ENCODE peak calls at places on chromosomes 11 and 22, in eight cellular contexts. U is foreskin fibroblast; R is adrenal gland; F is choroid plexus epithelial cell; D is CD8-positive, alpha-beta memory T cell; S is breast epithelium; J is astrocyte of the spinal cord; L is GM23248. T is an unnamed sample.

GRCh38 chr11:75338516-75339218 is 12.8 kb downstream of the ARRB1 start:
- DNase-seq in R (no peak), F (peak; percentile 73), J (no peak), S (no peak), U (peak; percentile 74), D (no peak), L (peak; percentile 82), T (no peak)

GRCh38 chr11:59668188-59668949 is 468 bp downstream of the PATL1 start:
- DNase-seq in J (peak; percentile 34), U (peak; percentile 63), S (peak; percentile 65), R (peak; percentile 83), D (no peak), L (peak; percentile 77), F (peak; percentile 55), T (peak; percentile 21)

GRCh38 chr22:25111579-25112517 is 87.8 kb upstream of the CRYBB3 start:
- DNase-seq in J (no peak), R (peak; percentile 69), D (no peak), S (peak; percentile 78), L (peak; percentile 7), U (peak; percentile 11), F (no peak), T (no peak)

GRCh38 chr11:86438685-86439084 is 64.0 kb downstream of the CCDC81 start:
- DNase-seq in S (no peak), R (no peak), J (peak; percentile 60), D (no peak), L (no peak), F (peak; percentile 59), U (peak; percentile 56), T (no peak)

GRCh38 chr22:20508815-20509271 is 1.4 kb downstream of the MED15 start:
- DNase-seq in F (no peak), L (peak; percentile 46), R (no peak), U (peak; percentile 30), S (no peak), J (no peak), D (no peak), T (no peak)

GRCh38 chr11:126186708-126187481 is 24.6 kb downstream of the RPUSD4 start:
- DNase-seq in R (no peak), F (no peak), S (no peak), D (no peak), U (peak; percentile 18), J (no peak), L (peak; percentile 18), T (peak; percentile 52)

GRCh38 chr22:42644422-42645340 is 4.3 kb upstream of the ATP5MGL start:
- DNase-seq in D (no peak), J (peak; percentile 23), U (peak; percentile 63), F (peak; percentile 48), L (peak; percentile 73), R (peak; percentile 74), S (no peak), T (no peak)

GRCh38 chr11:44516688-44517301 is 48.7 kb upstream of the CD82 start:
- DNase-seq in F (no peak), U (no peak), S (no peak), R (no peak), J (no peak), D (no peak), L (no peak), T (no peak)

GRCh38 chr11:75456596-75456995 is 23.6 kb upstream of the KLHL35 start:
- DNase-seq in R (no peak), L (no peak), U (no peak), D (no peak), S (no peak), J (no peak), F (no peak), T (no peak)

GRCh38 chr11:126474888-126475626 is 119.6 kb downstream of the ST3GAL4 start:
- DNase-seq in D (no peak), U (no peak), J (peak; percentile 67), L (no peak), S (no peak), F (peak; percentile 71), R (peak; percentile 35), T (no peak)

GRCh38 chr11:70928854-70929598 is 323.4 kb downstream of the SHANK2 start:
- DNase-seq in L (no peak), S (no peak), U (no peak), F (no peak), R (no peak), J (no peak), D (no peak), T (peak; percentile 40)

GRCh38 chr11:129313588-129314288 is 61.9 kb upstream of the BARX2 start:
- DNase-seq in S (no peak), D (no peak), U (no peak), F (no peak), J (peak; percentile 26), L (peak; percentile 24), R (no peak), T (no peak)

GRCh38 chr22:29693151-29693550 is 26.7 kb upstream of the CABP7 start:
- DNase-seq in L (no peak), F (no peak), U (no peak), D (no peak), S (no peak), J (no peak), R (peak; percentile 54), T (no peak)

GRCh38 chr11:12143461-12144258 is 33.3 kb downstream of the MICAL2 start:
- DNase-seq in J (no peak), D (no peak), R (no peak), S (no peak), L (no peak), F (peak; percentile 81), U (no peak), T (no peak)

GRCh38 chr22:43233529-43233928 is 46.6 kb upstream of the TTLL12 start:
- DNase-seq in R (no peak), S (no peak), F (no peak), L (no peak), U (no peak), J (no peak), D (no peak), T (no peak)

GRCh38 chr11:43789700-43790443 is 90.8 kb upstream of the ALKBH3 start:
- DNase-seq in R (no peak), U (peak; percentile 80), L (peak; percentile 79), S (no peak), J (peak; percentile 54), F (peak; percentile 70), D (no peak), T (no peak)

GRCh38 chr22:35480627-35481565 is 59.7 kb upstream of the RASD2 start:
- DNase-seq in S (peak; percentile 61), J (no peak), R (peak; percentile 32), L (peak; percentile 24), F (no peak), U (no peak), D (no peak), T (no peak)

GRCh38 chr22:43289976-43290663 is 53.1 kb downstream of the SCUBE1 start:
- DNase-seq in F (peak; percentile 72), R (peak; percentile 28), J (peak; percentile 10), D (no peak), S (no peak), U (peak; percentile 68), L (peak; percentile 54), T (no peak)

GRCh38 chr11:68792400-68792955 is 41.2 kb upstream of the TESMIN start:
- DNase-seq in J (no peak), S (no peak), U (no peak), L (no peak), D (no peak), F (no peak), R (peak; percentile 71), T (no peak)

GRCh38 chr11:68798221-68798813 is 43.4 kb downstream of the CPT1A start:
- DNase-seq in F (peak; percentile 22), U (peak; percentile 30), L (peak; percentile 32), S (no peak), R (no peak), D (peak; percentile 58), J (no peak), T (no peak)

GRCh38 chr11:68796779-68797178 is 44.9 kb downstream of the CPT1A start:
- DNase-seq in D (no peak), U (no peak), J (no peak), L (no peak), R (no peak), S (no peak), F (peak; percentile 21), T (no peak)
- H3K4me3 ChIP-seq in D (no peak overlapping the region), U (no peak overlapping the region), J (no peak overlapping the region), L (no peak overlapping the region), R (no peak overlapping the region), S (no peak overlapping the region), F (no peak overlapping the region), T (no peak overlapping the region)

GRCh38 chr11:110283862-110284261 is 12.6 kb downstream of the RDX start:
- DNase-seq in F (no peak), D (no peak), U (no peak), L (no peak), R (no peak), J (no peak), S (no peak), T (no peak)

GRCh38 chr11:110279881-110280280 is 16.5 kb downstream of the RDX start:
- DNase-seq in D (no peak), R (no peak), S (no peak), J (no peak), U (no peak), L (peak; percentile 12), F (no peak), T (no peak)
- H3K4me3 ChIP-seq in D (no peak overlapping the region), R (no peak overlapping the region), S (no peak overlapping the region), J (no peak overlapping the region), U (no peak overlapping the region), L (no peak overlapping the region), F (no peak overlapping the region), T (no peak overlapping the region)

GRCh38 chr11:117716652-117717440 is 80.2 kb downstream of the DSCAML1 start:
- DNase-seq in J (no peak), S (no peak), R (no peak), U (no peak), L (no peak), D (no peak), F (no peak), T (no peak)
- H3K4me3 ChIP-seq in J (no peak overlapping the region), S (no peak overlapping the region), R (no peak overlapping the region), U (no peak overlapping the region), L (no peak overlapping the region), D (no peak overlapping the region), F (no peak overlapping the region), T (no peak overlapping the region)

GRCh38 chr11:88315015-88315414 is 22.5 kb downstream of the CTSC start:
- DNase-seq in S (no peak), D (no peak), J (no peak), F (no peak), R (no peak), L (no peak), U (no peak), T (no peak)

GRCh38 chr11:88318017-88318416 is 19.5 kb downstream of the CTSC start:
- DNase-seq in U (no peak), L (no peak), R (no peak), J (no peak), D (no peak), F (no peak), S (no peak), T (no peak)

GRCh38 chr11:88324562-88325345 is 12.8 kb downstream of the CTSC start:
- DNase-seq in U (no peak), J (no peak), L (no peak), S (no peak), R (no peak), D (no peak), F (no peak), T (peak; percentile 29)

GRCh38 chr11:88315981-88316441 is 21.5 kb downstream of the CTSC start:
- DNase-seq in L (no peak), F (no peak), D (no peak), U (no peak), J (no peak), S (no peak), R (no peak), T (no peak)

DNA sequence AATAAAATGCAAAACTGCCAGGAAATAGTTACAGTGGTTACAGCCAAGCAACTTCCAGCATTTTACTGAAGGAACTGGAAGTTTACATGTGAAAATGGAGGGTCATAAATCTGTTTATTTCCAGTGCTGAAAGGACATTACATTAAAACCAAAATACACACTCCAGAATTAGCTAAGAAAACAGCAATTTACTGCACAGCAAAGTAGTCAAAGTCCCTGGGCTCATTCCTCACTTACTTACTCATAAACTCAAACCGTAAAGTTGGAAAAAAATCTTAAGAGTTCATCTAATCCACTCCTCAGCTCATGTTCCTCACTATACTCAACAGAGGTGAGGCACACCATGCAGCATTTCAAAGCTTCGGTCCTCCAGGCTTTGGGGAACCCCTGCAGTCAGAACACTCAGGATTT is 17.4 kb downstream of the CTSC start:
- DNase-seq in U (peak; percentile 63), L (peak; percentile 76), R (no peak), D (no peak), F (peak; percentile 72), J (peak; percentile 76), S (no peak), T (no peak)
- H3K4me3 ChIP-seq in U (no peak overlapping the region), L (no peak overlapping the region), R (no peak overlapping the region), D (no peak overlapping the region), F (no peak overlapping the region), J (no peak overlapping the region), S (no peak overlapping the region), T (no peak overlapping the region)

T was measured in Jurkat, Clone E6-1.